ENCODE peak calls at places on chromosome 21, in seven cellular contexts. One of them, this sample, is unnamed.

GRCh38 chr21:30793581-30794314 is 19.3 kb downstream of the KRTAP8-1 start:
- DNase-seq in IMR-90: no peak
- DNase-seq in transverse colon: no peak
- DNase-seq in spleen: no peak
- DNase-seq in A549: no peak
- DNase-seq in adrenal gland: no peak
- DNase-seq in stomach: no peak
- DNase-seq in this sample: no peak

GRCh38 chr21:38048241-38048640 is 132.0 kb upstream of the KCNJ6 start:
- DNase-seq in IMR-90: no peak
- DNase-seq in transverse colon: no peak
- DNase-seq in spleen: no peak
- DNase-seq in A549: no peak
- DNase-seq in adrenal gland: no peak
- DNase-seq in stomach: no peak
- DNase-seq in this sample: no peak

GRCh38 chr21:25895565-25896205 is 160.9 kb downstream of the GABPA start:
- DNase-seq in IMR-90: peak
- DNase-seq in transverse colon: no peak
- DNase-seq in spleen: no peak
- DNase-seq in A549: no peak
- DNase-seq in adrenal gland: no peak
- DNase-seq in stomach: no peak
- DNase-seq in this sample: no peak

GRCh38 chr21:38428211-38428610 is 70.1 kb downstream of the ERG start:
- DNase-seq in IMR-90: no peak
- DNase-seq in transverse colon: no peak
- DNase-seq in spleen: no peak
- DNase-seq in A549: no peak
- DNase-seq in adrenal gland: no peak
- DNase-seq in stomach: no peak
- DNase-seq in this sample: no peak

GRCh38 chr21:17679002-17679600 is 66.4 kb upstream of the BTG3 start:
- DNase-seq in IMR-90: peak
- DNase-seq in transverse colon: no peak
- DNase-seq in spleen: no peak
- DNase-seq in A549: peak
- DNase-seq in adrenal gland: no peak
- DNase-seq in stomach: no peak
- DNase-seq in this sample: peak

GRCh38 chr21:22476214-22476613 is 1478.0 kb downstream of the NCAM2 start:
- DNase-seq in IMR-90: no peak
- DNase-seq in transverse colon: no peak
- DNase-seq in spleen: no peak
- DNase-seq in A549: no peak
- DNase-seq in adrenal gland: no peak
- DNase-seq in stomach: no peak
- DNase-seq in this sample: no peak

GRCh38 chr21:29092102-29092959 is 18.9 kb upstream of the CCT8 start:
- DNase-seq in IMR-90: peak
- DNase-seq in transverse colon: no peak
- DNase-seq in spleen: no peak
- DNase-seq in A549: no peak
- DNase-seq in adrenal gland: peak
- DNase-seq in stomach: no peak
- DNase-seq in this sample: no peak

GRCh38 chr21:39118061-39118460 is 65.2 kb downstream of the PSMG1 start:
- DNase-seq in IMR-90: no peak
- DNase-seq in transverse colon: no peak
- DNase-seq in spleen: no peak
- DNase-seq in A549: no peak
- DNase-seq in adrenal gland: no peak
- DNase-seq in stomach: no peak
- DNase-seq in this sample: no peak

GRCh38 chr21:34820051-34820450 is 151.3 kb downstream of the CLIC6 start:
- DNase-seq in IMR-90: no peak
- DNase-seq in transverse colon: no peak
- DNase-seq in spleen: no peak
- DNase-seq in A549: no peak
- DNase-seq in adrenal gland: no peak
- DNase-seq in stomach: no peak
- DNase-seq in this sample: no peak

GRCh38 chr21:25283720-25284119 is 323.6 kb downstream of the MRPL39 start:
- DNase-seq in IMR-90: peak
- DNase-seq in transverse colon: no peak
- DNase-seq in spleen: no peak
- DNase-seq in A549: peak
- DNase-seq in adrenal gland: no peak
- DNase-seq in stomach: no peak
- DNase-seq in this sample: peak

GRCh38 chr21:37562920-37563640 is 196.5 kb downstream of the DYRK1A start:
- DNase-seq in IMR-90: no peak
- DNase-seq in transverse colon: peak
- DNase-seq in spleen: peak
- DNase-seq in A549: no peak
- DNase-seq in adrenal gland: peak
- DNase-seq in stomach: no peak
- DNase-seq in this sample: no peak

GRCh38 chr21:30695956-30696355 is 22.6 kb downstream of the KRTAP21-3 start:
- DNase-seq in IMR-90: no peak
- DNase-seq in transverse colon: no peak
- DNase-seq in spleen: no peak
- DNase-seq in A549: no peak
- DNase-seq in adrenal gland: no peak
- DNase-seq in stomach: no peak
- DNase-seq in this sample: no peak

GRCh38 chr21:27275294-27275927 is 308.5 kb upstream of the ADAMTS5 start:
- DNase-seq in IMR-90: peak
- DNase-seq in transverse colon: no peak
- DNase-seq in spleen: no peak
- DNase-seq in A549: no peak
- DNase-seq in adrenal gland: no peak
- DNase-seq in stomach: no peak
- DNase-seq in this sample: peak

GRCh38 chr21:28793043-28793442 is 199.6 kb downstream of the LTN1 start:
- DNase-seq in IMR-90: peak
- DNase-seq in transverse colon: no peak
- DNase-seq in spleen: no peak
- DNase-seq in A549: peak
- DNase-seq in adrenal gland: no peak
- DNase-seq in stomach: no peak
- DNase-seq in this sample: no peak

GRCh38 chr21:19874521-19874920 is 1123.7 kb upstream of the NCAM2 start:
- DNase-seq in IMR-90: no peak
- DNase-seq in transverse colon: no peak
- DNase-seq in spleen: no peak
- DNase-seq in A549: no peak
- DNase-seq in adrenal gland: no peak
- DNase-seq in stomach: no peak
- DNase-seq in this sample: no peak

GRCh38 chr21:20971296-20971921 is 26.8 kb upstream of the NCAM2 start:
- DNase-seq in IMR-90: peak
- DNase-seq in transverse colon: peak
- DNase-seq in spleen: no peak
- DNase-seq in A549: peak
- DNase-seq in adrenal gland: peak
- DNase-seq in stomach: no peak
- DNase-seq in this sample: peak

GRCh38 chr21:17270234-17270633 is 242.6 kb upstream of the CXADR start:
- DNase-seq in IMR-90: peak
- DNase-seq in transverse colon: no peak
- DNase-seq in spleen: no peak
- DNase-seq in A549: peak
- DNase-seq in adrenal gland: peak
- DNase-seq in stomach: no peak
- DNase-seq in this sample: peak

GRCh38 chr21:15141236-15141970 is 76.6 kb upstream of the NRIP1 start:
- DNase-seq in IMR-90: no peak
- DNase-seq in transverse colon: peak
- DNase-seq in spleen: no peak
- DNase-seq in A549: peak
- DNase-seq in adrenal gland: no peak
- DNase-seq in stomach: peak
- DNase-seq in this sample: no peak

GRCh38 chr21:30436986-30437385 is 3.1 kb upstream of the KRTAP15-1 start:
- DNase-seq in IMR-90: no peak
- DNase-seq in transverse colon: no peak
- DNase-seq in spleen: no peak
- DNase-seq in A549: no peak
- DNase-seq in adrenal gland: no peak
- DNase-seq in stomach: no peak
- DNase-seq in this sample: no peak

GRCh38 chr21:27536319-27536718 is 569.4 kb upstream of the ADAMTS5 start:
- DNase-seq in IMR-90: peak
- DNase-seq in transverse colon: no peak
- DNase-seq in spleen: no peak
- DNase-seq in A549: no peak
- DNase-seq in adrenal gland: no peak
- DNase-seq in stomach: no peak
- DNase-seq in this sample: no peak

GRCh38 chr21:43809853-43810504 is 20.6 kb downstream of the RRP1 start:
- DNase-seq in IMR-90: no peak
- DNase-seq in transverse colon: no peak
- DNase-seq in spleen: no peak
- DNase-seq in A549: no peak
- DNase-seq in adrenal gland: no peak
- DNase-seq in stomach: no peak
- DNase-seq in this sample: no peak

GRCh38 chr21:43811262-43812105 is 22.1 kb downstream of the RRP1 start:
- DNase-seq in IMR-90: no peak
- DNase-seq in transverse colon: no peak
- DNase-seq in spleen: no peak
- DNase-seq in A549: no peak
- DNase-seq in adrenal gland: no peak
- DNase-seq in stomach: no peak
- DNase-seq in this sample: no peak

GRCh38 chr21:43812139-43812821 is 22.9 kb downstream of the RRP1 start:
- DNase-seq in IMR-90: no peak
- DNase-seq in transverse colon: peak
- DNase-seq in spleen: no peak
- DNase-seq in A549: no peak
- DNase-seq in adrenal gland: no peak
- DNase-seq in stomach: peak
- DNase-seq in this sample: peak

GRCh38 chr21:43809346-43809799 is 20.0 kb downstream of the RRP1 start:
- DNase-seq in IMR-90: no peak
- DNase-seq in transverse colon: no peak
- DNase-seq in spleen: peak
- DNase-seq in A549: no peak
- DNase-seq in adrenal gland: no peak
- DNase-seq in stomach: no peak
- DNase-seq in this sample: no peak

GRCh38 chr21:43810505-43811261 is 21.3 kb downstream of the RRP1 start:
- DNase-seq in IMR-90: peak
- DNase-seq in transverse colon: peak
- DNase-seq in spleen: peak
- DNase-seq in A549: peak
- DNase-seq in adrenal gland: peak
- DNase-seq in stomach: peak
- DNase-seq in this sample: peak
- TF ChIP-seq POLR2A in IMR-90: no peak
- TF ChIP-seq POLR2A in transverse colon: no peak
- TF ChIP-seq POLR2A in spleen: no peak
- TF ChIP-seq POLR2A in A549: no peak
- TF ChIP-seq POLR2A in adrenal gland: no peak
- TF ChIP-seq POLR2A in stomach: no peak
- TF ChIP-seq POLR2A in this sample: no peak

DNA sequence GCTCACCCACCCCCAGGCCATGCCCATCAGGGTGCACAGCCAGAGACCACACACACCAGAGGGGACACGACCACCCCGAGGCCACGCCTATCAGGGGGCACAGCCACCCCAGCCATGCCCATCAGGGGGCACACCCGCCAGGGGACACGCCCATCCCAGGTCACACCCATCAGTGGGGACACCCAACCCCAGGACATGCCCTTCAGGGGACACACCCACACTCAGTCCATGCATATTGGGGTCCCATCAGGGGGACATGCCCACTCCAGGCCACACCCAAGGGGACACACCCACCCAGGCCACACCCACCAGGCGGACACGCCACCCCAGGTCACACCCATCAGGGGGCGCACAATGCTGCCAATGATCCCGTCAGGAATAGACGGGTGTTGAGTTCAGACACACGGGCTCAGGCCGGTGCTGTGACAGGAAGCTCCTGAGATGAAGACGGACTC is 20.7 kb downstream of the MCM3AP start:
- DNase-seq in IMR-90: no peak
- DNase-seq in transverse colon: no peak
- DNase-seq in spleen: no peak
- DNase-seq in A549: no peak
- DNase-seq in adrenal gland: no peak
- DNase-seq in stomach: no peak
- DNase-seq in this sample: no peak
- TF ChIP-seq POLR2A in IMR-90: no peak
- TF ChIP-seq POLR2A in transverse colon: no peak
- TF ChIP-seq POLR2A in spleen: no peak
- TF ChIP-seq POLR2A in A549: no peak
- TF ChIP-seq POLR2A in adrenal gland: no peak
- TF ChIP-seq POLR2A in stomach: no peak
- TF ChIP-seq POLR2A in this sample: no peak

DNA sequence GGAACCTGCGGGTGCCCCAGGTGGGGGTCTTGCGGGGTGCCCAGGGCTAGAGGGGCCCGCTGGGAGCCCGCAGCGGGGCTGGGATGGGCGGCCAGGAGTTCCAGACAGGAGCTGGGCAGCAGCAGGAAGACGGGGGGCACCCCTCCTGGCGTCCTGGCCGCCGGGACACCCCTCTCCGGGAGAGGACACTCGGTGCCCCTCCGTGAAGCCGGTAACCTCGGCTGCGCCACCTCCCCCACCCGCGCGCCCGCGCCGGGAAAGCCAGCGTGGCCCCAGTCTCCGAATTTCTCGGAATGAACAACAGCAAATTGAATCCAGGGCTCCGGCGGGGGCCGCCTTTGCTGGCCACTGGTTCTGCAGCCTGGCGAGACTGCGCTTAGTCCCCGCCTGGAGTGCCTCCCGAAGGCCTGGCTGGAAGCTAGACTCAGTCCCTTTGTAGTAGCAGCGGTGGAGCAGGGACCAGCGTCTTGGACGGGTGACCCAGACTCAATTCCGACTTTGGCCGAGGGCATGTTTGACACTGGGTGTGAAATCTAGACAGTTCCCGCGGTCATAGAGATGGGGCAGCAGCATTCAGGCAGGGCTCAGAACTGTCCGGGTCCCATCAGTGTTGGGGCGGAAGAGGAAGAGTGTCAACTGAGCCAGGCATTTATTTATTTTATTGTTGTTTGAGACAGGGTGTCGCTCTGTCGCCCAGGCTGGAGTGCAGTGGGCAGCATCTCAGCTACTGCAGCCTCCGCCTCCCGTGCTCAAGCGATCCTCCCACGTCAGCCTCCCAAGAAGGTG is 766 bp downstream of the IFNGR2 start:
- DNase-seq in IMR-90: peak
- DNase-seq in transverse colon: peak
- DNase-seq in spleen: peak
- DNase-seq in A549: no peak
- DNase-seq in adrenal gland: peak
- DNase-seq in stomach: peak
- DNase-seq in this sample: peak
- TF ChIP-seq POLR2A in IMR-90: peak
- TF ChIP-seq POLR2A in transverse colon: peak
- TF ChIP-seq POLR2A in spleen: no peak
- TF ChIP-seq POLR2A in A549: no peak
- TF ChIP-seq POLR2A in adrenal gland: peak
- TF ChIP-seq POLR2A in stomach: no peak
- TF ChIP-seq POLR2A in this sample: no peak

GRCh38 chr21:41443562-41443961 is 17.5 kb downstream of the MX1 start:
- DNase-seq in IMR-90: no peak
- DNase-seq in transverse colon: no peak
- DNase-seq in spleen: peak
- DNase-seq in A549: no peak
- DNase-seq in adrenal gland: no peak
- DNase-seq in stomach: peak
- DNase-seq in this sample: no peak
- TF ChIP-seq POLR2A in IMR-90: no peak
- TF ChIP-seq POLR2A in transverse colon: no peak
- TF ChIP-seq POLR2A in spleen: no peak
- TF ChIP-seq POLR2A in A549: no peak
- TF ChIP-seq POLR2A in adrenal gland: no peak
- TF ChIP-seq POLR2A in stomach: no peak
- TF ChIP-seq POLR2A in this sample: no peak

This sample was measured in H54.